ENCODE peak calls at places on chromosomes 12 and 14, in seven cellular contexts. N is HCT116, A is K562, F is GM12878, H is HepG2, C is H1, Z is SK-N-SH. S is an unnamed sample.

GRCh38 chr12:124571556-124571955 is 4.1 kb upstream of the NCOR2 start:
- DNase-seq in N (no peak), A (no peak), F (no peak), H (no peak), C (no peak), Z (no peak), S (no peak)

GRCh38 chr14:98219638-98220037 is 1052.4 kb downstream of the BCL11B start:
- DNase-seq in N (no peak), A (no peak), F (no peak), H (no peak), C (no peak), Z (no peak), S (no peak)

GRCh38 chr12:5099136-5099535 is 55.5 kb downstream of the KCNA5 start:
- DNase-seq in N (no peak), A (no peak), F (no peak), H (no peak), C (no peak), Z (no peak), S (no peak)

GRCh38 chr12:62684586-62685295 is 218.1 kb downstream of the MON2 start:
- DNase-seq in N (no peak), A (no peak), F (no peak), H (no peak), C (no peak), Z (peak; percentile 55), S (no peak)

GRCh38 chr12:112297188-112297587 is 85.0 kb downstream of the HECTD4 start:
- DNase-seq in N (no peak), A (no peak), F (no peak), H (no peak), C (no peak), Z (no peak), S (no peak)

GRCh38 chr14:20455355-20456300 is 602 bp downstream of the APEX1 start:
- DNase-seq in N (no peak), A (peak; percentile 58), F (no peak), H (no peak), C (no peak), Z (peak; percentile 80), S (no peak)

GRCh38 chr12:7667025-7667575 is 1.4 kb upstream of the APOBEC1 start:
- DNase-seq in N (peak; percentile 19), A (no peak), F (no peak), H (peak; percentile 10), C (no peak), Z (no peak), S (peak; percentile 7)

GRCh38 chr14:100698066-100698465 is 28.6 kb upstream of the DLK1 start:
- DNase-seq in N (no peak), A (no peak), F (no peak), H (no peak), C (no peak), Z (no peak), S (no peak)

GRCh38 chr14:91509083-91509877 is 830 bp downstream of the PPP4R3A start:
- DNase-seq in N (no peak), A (peak; percentile 48), F (no peak), H (peak; percentile 67), C (peak; percentile 64), Z (peak; percentile 75), S (peak; percentile 31)

GRCh38 chr12:130501821-130502220 is 164.1 kb downstream of the PIWIL1 start:
- DNase-seq in N (no peak), A (no peak), F (no peak), H (no peak), C (no peak), Z (no peak), S (no peak)

GRCh38 chr12:11946161-11946560 is 124.6 kb upstream of the BCL2L14 start:
- DNase-seq in N (no peak), A (no peak), F (no peak), H (no peak), C (no peak), Z (no peak), S (no peak)

DNA sequence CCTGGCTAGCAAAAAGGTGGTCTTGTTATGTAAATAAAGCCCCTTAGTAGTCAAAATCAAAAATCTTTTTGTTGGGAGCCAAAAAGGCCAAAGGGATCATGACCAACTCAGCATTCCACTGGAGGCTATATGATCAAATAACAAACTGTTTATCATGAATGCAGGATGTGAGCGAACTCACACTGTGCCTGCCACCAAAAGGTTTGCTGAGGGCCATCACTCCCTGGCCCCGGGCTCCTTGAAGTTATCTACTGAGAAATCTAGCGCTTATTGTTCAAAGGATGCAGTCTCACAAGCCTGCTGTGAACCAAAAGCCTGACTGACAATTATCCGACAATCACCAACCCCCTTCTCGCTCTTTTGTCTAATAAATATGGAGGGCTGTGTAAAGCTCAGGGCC is 107.2 kb upstream of the DDHD1 start:
- DNase-seq in N (no peak), A (no peak), F (no peak), H (no peak), C (no peak), Z (no peak), S (no peak)
- TF ChIP-seq JUND in N (no peak), A (no peak), F (no peak), H (no peak), C (no peak), Z (no peak), S (no peak)

GRCh38 chr14:104181761-104182530 is 43.6 kb downstream of the KIF26A start:
- DNase-seq in N (peak; percentile 6), A (no peak), F (no peak), H (no peak), C (no peak), Z (no peak), S (peak; percentile 1)
- TF ChIP-seq JUND in N (no peak), A (no peak), F (no peak), H (no peak), C (no peak), Z (no peak), S (no peak)

GRCh38 chr12:1695836-1696670 is 5.2 kb downstream of the ADIPOR2 start:
- DNase-seq in N (no peak), A (no peak), F (no peak), H (no peak), C (no peak), Z (no peak), S (no peak)

GRCh38 chr12:1697253-1697652 is 6.4 kb downstream of the ADIPOR2 start:
- DNase-seq in N (no peak), A (no peak), F (no peak), H (no peak), C (no peak), Z (no peak), S (no peak)

GRCh38 chr12:1696800-1697199 is 5.9 kb downstream of the ADIPOR2 start:
- DNase-seq in N (no peak), A (no peak), F (no peak), H (peak; percentile 23), C (no peak), Z (no peak), S (no peak)

GRCh38 chr12:1702708-1703107 is 11.8 kb downstream of the ADIPOR2 start:
- DNase-seq in N (no peak), A (no peak), F (no peak), H (no peak), C (no peak), Z (no peak), S (no peak)

GRCh38 chr12:1698638-1699214 is 7.9 kb downstream of the ADIPOR2 start:
- DNase-seq in N (no peak), A (no peak), F (no peak), H (no peak), C (no peak), Z (no peak), S (peak; percentile 25)
- TF ChIP-seq JUND in N (no peak), A (no peak), F (no peak), H (no peak), C (no peak), Z (no peak), S (no peak)

GRCh38 chr14:93175492-93175891 is 9.2 kb downstream of the MOAP1 start:
- DNase-seq in N (no peak), A (no peak), F (no peak), H (no peak), C (no peak), Z (no peak), S (no peak)

GRCh38 chr14:93171366-93171765 is 13.3 kb downstream of the MOAP1 start:
- DNase-seq in N (no peak), A (no peak), F (no peak), H (no peak), C (no peak), Z (no peak), S (no peak)

GRCh38 chr14:93173943-93174395 is 10.7 kb downstream of the MOAP1 start:
- DNase-seq in N (no peak), A (peak; percentile 16), F (no peak), H (no peak), C (no peak), Z (peak; percentile 44), S (no peak)
- TF ChIP-seq JUND in N (no peak), A (no peak), F (no peak), H (no peak), C (no peak), Z (no peak), S (no peak)

DNA sequence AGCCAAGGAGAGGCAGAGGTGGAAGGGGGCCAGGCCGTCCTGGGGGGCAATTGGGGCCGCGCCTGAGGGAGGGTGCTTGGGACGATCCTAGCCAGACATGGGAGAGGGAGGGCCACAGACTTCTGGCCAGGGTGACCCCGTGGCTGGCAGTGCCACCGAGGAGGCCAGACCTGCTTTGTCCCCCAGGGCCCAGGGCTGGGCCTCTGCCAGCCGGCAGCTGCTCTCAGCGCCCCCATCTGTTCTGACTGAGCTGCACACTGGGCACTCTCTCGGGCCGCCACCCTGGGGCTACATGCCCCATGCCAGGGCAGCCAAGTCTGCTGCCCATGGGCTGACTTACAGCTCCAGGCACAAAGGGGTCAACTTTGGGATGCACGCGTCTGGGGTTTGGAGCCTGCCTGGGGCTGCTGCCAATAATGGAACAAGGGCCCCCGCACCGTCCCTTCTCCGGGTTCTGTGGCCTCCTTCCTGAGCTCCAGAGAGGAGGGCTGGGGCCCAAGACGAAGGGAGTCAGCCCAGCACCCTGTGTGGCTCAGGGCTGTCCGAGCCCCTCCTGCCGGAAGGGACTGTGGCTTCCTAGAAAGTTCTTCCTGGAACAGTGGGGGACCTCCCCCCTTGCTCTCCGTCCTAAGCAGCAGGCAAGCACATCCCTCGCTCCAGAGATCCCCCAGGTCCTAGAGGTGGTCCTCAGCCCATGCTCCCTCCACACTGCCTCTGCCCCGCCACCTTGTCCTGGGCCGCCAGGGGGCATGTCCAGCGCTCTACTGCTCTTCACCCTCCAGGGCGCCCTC is 1.1 kb downstream of the ADSS1 start:
- DNase-seq in N (no peak), A (peak; percentile 17), F (no peak), H (peak; percentile 43), C (peak; percentile 70), Z (peak; percentile 84), S (peak; percentile 45)
- TF ChIP-seq JUND in N (no peak), A (no peak), F (no peak), H (no peak), C (no peak), Z (no peak), S (no peak)

DNA sequence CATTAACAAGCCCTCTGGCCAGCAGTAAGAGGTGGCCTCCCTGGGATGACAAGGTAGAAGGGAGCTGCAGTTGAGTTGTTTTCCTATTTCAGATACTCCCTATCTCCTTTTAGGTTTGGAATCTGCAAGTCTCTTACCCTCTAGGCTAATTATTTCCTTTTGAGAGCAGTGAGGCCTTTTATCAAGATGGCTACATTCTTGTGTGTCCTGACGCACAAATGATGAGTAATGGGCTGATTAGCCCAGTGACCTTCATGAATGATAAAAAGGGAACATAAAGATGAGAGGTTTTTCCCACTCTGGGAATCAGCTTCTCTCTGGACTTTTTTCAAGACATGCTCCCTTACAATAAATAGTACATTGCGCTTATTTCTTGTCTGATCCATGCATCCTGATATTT is 22.9 kb downstream of the DYRK2 start:
- DNase-seq in N (no peak), A (no peak), F (no peak), H (no peak), C (no peak), Z (no peak), S (no peak)
- TF ChIP-seq JUND in N (no peak), A (peak; percentile 22), F (no peak), H (no peak), C (no peak), Z (peak; percentile 62), S (no peak)